ENCODE peak calls at places on chromosomes 11 and 22, in eight cellular contexts. One of them, this sample, is unnamed.
A peak's percentile ranks its signal among the peaks of the same experiment; 100 is the strongest.

GRCh38 chr22:46830001-46830715 is 67.7 kb downstream of the TBC1D22A start:
- DNase-seq in tibial nerve: peak; percentile 36
- DNase-seq in HCT116: no peak
- DNase-seq in iPS-NIHi11: no peak
- DNase-seq in NB4: no peak
- DNase-seq in stimulated activated naive CD4-positive, alpha-beta T cell: no peak
- DNase-seq in BE2C: peak; percentile 40
- DNase-seq in KBM-7: no peak
- DNase-seq in this sample: peak; percentile 57

GRCh38 chr11:45250035-45250693 is 36.0 kb downstream of the SYT13 start:
- DNase-seq in iPS-NIHi11: no peak
- DNase-seq in BE2C: no peak
- DNase-seq in HCT116: no peak
- DNase-seq in tibial nerve: no peak
- DNase-seq in NB4: no peak
- DNase-seq in stimulated activated naive CD4-positive, alpha-beta T cell: no peak
- DNase-seq in KBM-7: no peak
- DNase-seq in this sample: no peak

GRCh38 chr22:33896801-33897620 is 23.3 kb downstream of the LARGE1 start:
- DNase-seq in stimulated activated naive CD4-positive, alpha-beta T cell: no peak
- DNase-seq in HCT116: no peak
- DNase-seq in BE2C: no peak
- DNase-seq in NB4: peak; percentile 97
- DNase-seq in iPS-NIHi11: peak; percentile 64
- DNase-seq in KBM-7: no peak
- DNase-seq in tibial nerve: no peak
- DNase-seq in this sample: no peak

GRCh38 chr11:10752061-10752460 is 1.0 kb downstream of the CTR9 start:
- DNase-seq in NB4: no peak
- DNase-seq in BE2C: no peak
- DNase-seq in KBM-7: no peak
- DNase-seq in tibial nerve: no peak
- DNase-seq in stimulated activated naive CD4-positive, alpha-beta T cell: no peak
- DNase-seq in iPS-NIHi11: no peak
- DNase-seq in HCT116: no peak
- DNase-seq in this sample: no peak

GRCh38 chr22:49423125-49423650 is 404.5 kb downstream of the BRD1 start:
- DNase-seq in KBM-7: no peak
- DNase-seq in BE2C: no peak
- DNase-seq in HCT116: no peak
- DNase-seq in stimulated activated naive CD4-positive, alpha-beta T cell: no peak
- DNase-seq in tibial nerve: no peak
- DNase-seq in iPS-NIHi11: no peak
- DNase-seq in NB4: no peak
- DNase-seq in this sample: no peak

GRCh38 chr11:83025267-83025704 is 46.4 kb downstream of the RAB30 start:
- DNase-seq in BE2C: no peak
- DNase-seq in tibial nerve: no peak
- DNase-seq in stimulated activated naive CD4-positive, alpha-beta T cell: no peak
- DNase-seq in iPS-NIHi11: no peak
- DNase-seq in HCT116: no peak
- DNase-seq in NB4: no peak
- DNase-seq in KBM-7: no peak
- DNase-seq in this sample: no peak

GRCh38 chr22:18050065-18050464 is 25.7 kb upstream of the MICAL3 start:
- DNase-seq in NB4: no peak
- DNase-seq in tibial nerve: no peak
- DNase-seq in HCT116: no peak
- DNase-seq in KBM-7: no peak
- DNase-seq in iPS-NIHi11: no peak
- DNase-seq in BE2C: no peak
- DNase-seq in stimulated activated naive CD4-positive, alpha-beta T cell: no peak
- DNase-seq in this sample: no peak

GRCh38 chr11:121293276-121293569 is 652 bp downstream of the SC5D start:
- DNase-seq in BE2C: no peak
- DNase-seq in NB4: no peak
- DNase-seq in iPS-NIHi11: no peak
- DNase-seq in HCT116: no peak
- DNase-seq in tibial nerve: no peak
- DNase-seq in KBM-7: no peak
- DNase-seq in stimulated activated naive CD4-positive, alpha-beta T cell: no peak
- DNase-seq in this sample: peak; percentile 3

GRCh38 chr11:56700242-56700918 is 1.5 kb downstream of the OR9G1 start:
- DNase-seq in NB4: no peak
- DNase-seq in tibial nerve: no peak
- DNase-seq in stimulated activated naive CD4-positive, alpha-beta T cell: no peak
- DNase-seq in iPS-NIHi11: no peak
- DNase-seq in BE2C: no peak
- DNase-seq in KBM-7: no peak
- DNase-seq in HCT116: no peak
- DNase-seq in this sample: no peak

GRCh38 chr11:6433998-6434650 is 6.7 kb downstream of the HPX start:
- DNase-seq in BE2C: no peak
- DNase-seq in iPS-NIHi11: no peak
- DNase-seq in HCT116: no peak
- DNase-seq in NB4: no peak
- DNase-seq in tibial nerve: no peak
- DNase-seq in stimulated activated naive CD4-positive, alpha-beta T cell: no peak
- DNase-seq in KBM-7: no peak
- DNase-seq in this sample: no peak

This sample was measured in smooth muscle cell of the brain vasculature.